ENCODE peak calls at places on chromosomes 1 and 21, in ten cellular contexts. S is fibroblast of mammary gland; N is small intestine; W is NCI-H1436; C is iPS DF 19.7; B is cardiac muscle cell; L is MV-4-11; U is cortex of kidney; X is stimulated activated CD8-positive, alpha-beta memory T cell treated with anti-CD3 and anti-CD28 coated beads, Interleukin-4, amount 100 ng/mL, for 1 hour; Z is GM06990. M is an unnamed sample.

GRCh38 chr21:44931501-44932365 is 8.1 kb upstream of the SLX9 start:
- DNase-seq in S (no peak), N (no peak), W (no peak), C (no peak), B (no peak), L (no peak), U (no peak), X (no peak), Z (no peak), M (no peak)

GRCh38 chr1:208787219-208787618 is 543.0 kb upstream of the PLXNA2 start:
- DNase-seq in S (no peak), N (no peak), W (no peak), C (no peak), B (no peak), L (no peak), U (no peak), X (no peak), Z (no peak), M (no peak)

GRCh38 chr1:18681423-18681835 is 50.8 kb downstream of the PAX7 start:
- DNase-seq in S (peak), N (peak), W (peak), C (no peak), B (peak), L (peak), U (no peak), X (no peak), Z (no peak), M (no peak)

GRCh38 chr1:218201004-218201403 is 84.1 kb upstream of the RRP15 start:
- DNase-seq in S (no peak), N (no peak), W (no peak), C (no peak), B (no peak), L (no peak), U (no peak), X (no peak), Z (no peak), M (no peak)

GRCh38 chr1:195150768-195151167 is 1457.5 kb downstream of the KCNT2 start:
- DNase-seq in S (no peak), N (no peak), W (no peak), C (no peak), B (no peak), L (no peak), U (no peak), X (no peak), Z (no peak), M (no peak)

GRCh38 chr1:53483656-53484055 is 24.5 kb downstream of the DMRTB1 start:
- DNase-seq in S (no peak), N (no peak), W (no peak), C (no peak), B (no peak), L (no peak), U (no peak), X (no peak), Z (no peak), M (no peak)

GRCh38 chr1:177287996-177288395 is 117.2 kb downstream of the BRINP2 start:
- DNase-seq in S (no peak), N (no peak), W (no peak), C (no peak), B (no peak), L (no peak), U (no peak), X (no peak), Z (no peak), M (no peak)

GRCh38 chr1:50978144-50978851 is 8.3 kb downstream of the CDKN2C start:
- DNase-seq in S (peak), N (peak), W (peak), C (peak), B (peak), L (no peak), U (no peak), X (no peak), Z (peak), M (peak)

GRCh38 chr1:211822677-211823426 is 7.7 kb downstream of the LPGAT1 start:
- DNase-seq in S (no peak), N (no peak), W (no peak), C (no peak), B (no peak), L (peak), U (no peak), X (no peak), Z (no peak), M (no peak)

GRCh38 chr1:151723726-151724370 is 2.5 kb downstream of the RIIAD1 start:
- DNase-seq in S (no peak), N (no peak), W (no peak), C (no peak), B (no peak), L (no peak), U (no peak), X (no peak), Z (no peak), M (no peak)

GRCh38 chr1:228370941-228371740 is 35.5 kb downstream of the TRIM11 start:
- DNase-seq in S (no peak), N (no peak), W (peak), C (no peak), B (no peak), L (no peak), U (no peak), X (no peak), Z (no peak), M (peak)

GRCh38 chr1:55049914-55050278 is 10.5 kb downstream of the PCSK9 start:
- DNase-seq in S (peak), N (peak), W (no peak), C (no peak), B (no peak), L (no peak), U (no peak), X (no peak), Z (no peak), M (no peak)

M was measured in thyroid gland.